ENCODE peak calls at places on chromosomes 2 and 18, in seven cellular contexts. One of them, this sample, is unnamed.

GRCh38 chr18:63553117-63553516 is 10.9 kb downstream of the SERPINB12 start:
- DNase-seq in upper lobe of right lung: no peak
- DNase-seq in dorsolateral prefrontal cortex: no peak
- DNase-seq in lower lobe of right lung: no peak
- DNase-seq in right lobe of liver: no peak
- DNase-seq in ovary: no peak
- DNase-seq in right atrium auricular region: no peak
- DNase-seq in this sample: peak; percentile 35

GRCh38 chr2:126656311-126657145 is 570 bp downstream of the GYPC start:
- DNase-seq in upper lobe of right lung: peak; percentile 74
- DNase-seq in dorsolateral prefrontal cortex: no peak
- DNase-seq in lower lobe of right lung: peak; percentile 70
- DNase-seq in right lobe of liver: no peak
- DNase-seq in ovary: peak; percentile 77
- DNase-seq in right atrium auricular region: no peak
- DNase-seq in this sample: peak; percentile 90

GRCh38 chr2:9753276-9753600 is 90.0 kb upstream of the TAF1B start:
- DNase-seq in upper lobe of right lung: peak; percentile 66
- DNase-seq in dorsolateral prefrontal cortex: no peak
- DNase-seq in lower lobe of right lung: no peak
- DNase-seq in right lobe of liver: no peak
- DNase-seq in ovary: no peak
- DNase-seq in right atrium auricular region: peak; percentile 86
- DNase-seq in this sample: no peak

GRCh38 chr18:50473896-50474295 is 86.0 kb upstream of the MAPK4 start:
- DNase-seq in upper lobe of right lung: no peak
- DNase-seq in dorsolateral prefrontal cortex: no peak
- DNase-seq in lower lobe of right lung: no peak
- DNase-seq in right lobe of liver: no peak
- DNase-seq in ovary: no peak
- DNase-seq in right atrium auricular region: no peak
- DNase-seq in this sample: no peak

GRCh38 chr2:185700883-185701282 is 37.7 kb upstream of the FSIP2 start:
- DNase-seq in upper lobe of right lung: no peak
- DNase-seq in dorsolateral prefrontal cortex: no peak
- DNase-seq in lower lobe of right lung: no peak
- DNase-seq in right lobe of liver: no peak
- DNase-seq in ovary: no peak
- DNase-seq in right atrium auricular region: no peak
- DNase-seq in this sample: no peak

GRCh38 chr2:95313296-95314265 is 16.4 kb downstream of the KCNIP3 start:
- DNase-seq in upper lobe of right lung: no peak
- DNase-seq in dorsolateral prefrontal cortex: no peak
- DNase-seq in lower lobe of right lung: no peak
- DNase-seq in right lobe of liver: no peak
- DNase-seq in ovary: no peak
- DNase-seq in right atrium auricular region: no peak
- DNase-seq in this sample: peak; percentile 44

GRCh38 chr2:128498589-128498988 is 179.9 kb upstream of the HS6ST1 start:
- DNase-seq in upper lobe of right lung: peak; percentile 19
- DNase-seq in dorsolateral prefrontal cortex: no peak
- DNase-seq in lower lobe of right lung: no peak
- DNase-seq in right lobe of liver: no peak
- DNase-seq in ovary: no peak
- DNase-seq in right atrium auricular region: no peak
- DNase-seq in this sample: no peak

GRCh38 chr2:203720011-203720410 is 13.6 kb downstream of the CD28 start:
- DNase-seq in upper lobe of right lung: no peak
- DNase-seq in dorsolateral prefrontal cortex: no peak
- DNase-seq in lower lobe of right lung: no peak
- DNase-seq in right lobe of liver: no peak
- DNase-seq in ovary: no peak
- DNase-seq in right atrium auricular region: no peak
- DNase-seq in this sample: no peak

GRCh38 chr2:41180392-41180791 is 728.5 kb upstream of the SLC8A1 start:
- DNase-seq in upper lobe of right lung: no peak
- DNase-seq in dorsolateral prefrontal cortex: no peak
- DNase-seq in lower lobe of right lung: no peak
- DNase-seq in right lobe of liver: no peak
- DNase-seq in ovary: no peak
- DNase-seq in right atrium auricular region: no peak
- DNase-seq in this sample: no peak

GRCh38 chr18:21051615-21052014 is 60.0 kb downstream of the ROCK1 start:
- DNase-seq in upper lobe of right lung: no peak
- DNase-seq in dorsolateral prefrontal cortex: no peak
- DNase-seq in lower lobe of right lung: no peak
- DNase-seq in right lobe of liver: no peak
- DNase-seq in ovary: no peak
- DNase-seq in right atrium auricular region: no peak
- DNase-seq in this sample: no peak

GRCh38 chr2:230920167-230920566 is 4.9 kb downstream of the GPR55 start:
- DNase-seq in upper lobe of right lung: no peak
- DNase-seq in dorsolateral prefrontal cortex: no peak
- DNase-seq in lower lobe of right lung: no peak
- DNase-seq in right lobe of liver: no peak
- DNase-seq in ovary: no peak
- DNase-seq in right atrium auricular region: no peak
- DNase-seq in this sample: no peak

GRCh38 chr2:81304154-81304830 is 999.7 kb upstream of the LRRTM1 start:
- DNase-seq in upper lobe of right lung: no peak
- DNase-seq in dorsolateral prefrontal cortex: no peak
- DNase-seq in lower lobe of right lung: no peak
- DNase-seq in right lobe of liver: no peak
- DNase-seq in ovary: no peak
- DNase-seq in right atrium auricular region: no peak
- DNase-seq in this sample: no peak

GRCh38 chr2:127660291-127660578 is 14.3 kb downstream of the GPR17 start:
- DNase-seq in upper lobe of right lung: peak; percentile 22
- DNase-seq in dorsolateral prefrontal cortex: no peak
- DNase-seq in lower lobe of right lung: peak; percentile 13
- DNase-seq in right lobe of liver: no peak
- DNase-seq in ovary: no peak
- DNase-seq in right atrium auricular region: no peak
- DNase-seq in this sample: no peak

GRCh38 chr2:191218292-191218898 is 26.8 kb upstream of the MYO1B start:
- DNase-seq in upper lobe of right lung: no peak
- DNase-seq in dorsolateral prefrontal cortex: peak; percentile 17
- DNase-seq in lower lobe of right lung: no peak
- DNase-seq in right lobe of liver: no peak
- DNase-seq in ovary: peak; percentile 28
- DNase-seq in right atrium auricular region: no peak
- DNase-seq in this sample: peak; percentile 41

GRCh38 chr2:237738255-237738654 is 60.3 kb upstream of the RBM44 start:
- DNase-seq in upper lobe of right lung: no peak
- DNase-seq in dorsolateral prefrontal cortex: no peak
- DNase-seq in lower lobe of right lung: no peak
- DNase-seq in right lobe of liver: no peak
- DNase-seq in ovary: no peak
- DNase-seq in right atrium auricular region: no peak
- DNase-seq in this sample: no peak

GRCh38 chr2:1024981-1025380 is 74.3 kb downstream of the SNTG2 start:
- DNase-seq in upper lobe of right lung: no peak
- DNase-seq in dorsolateral prefrontal cortex: no peak
- DNase-seq in lower lobe of right lung: no peak
- DNase-seq in right lobe of liver: no peak
- DNase-seq in ovary: no peak
- DNase-seq in right atrium auricular region: no peak
- DNase-seq in this sample: no peak

GRCh38 chr18:58496937-58497336 is 132.0 kb downstream of the ALPK2 start:
- DNase-seq in upper lobe of right lung: peak; percentile 40
- DNase-seq in dorsolateral prefrontal cortex: no peak
- DNase-seq in lower lobe of right lung: no peak
- DNase-seq in right lobe of liver: no peak
- DNase-seq in ovary: no peak
- DNase-seq in right atrium auricular region: no peak
- DNase-seq in this sample: no peak

GRCh38 chr2:187580462-187581124 is 26.4 kb upstream of the TFPI start:
- DNase-seq in upper lobe of right lung: no peak
- DNase-seq in dorsolateral prefrontal cortex: no peak
- DNase-seq in lower lobe of right lung: no peak
- DNase-seq in right lobe of liver: no peak
- DNase-seq in ovary: no peak
- DNase-seq in right atrium auricular region: no peak
- DNase-seq in this sample: no peak

GRCh38 chr2:241000831-241001321 is 2.5 kb downstream of the SNED1 start:
- DNase-seq in upper lobe of right lung: peak; percentile 75
- DNase-seq in dorsolateral prefrontal cortex: no peak
- DNase-seq in lower lobe of right lung: peak; percentile 70
- DNase-seq in right lobe of liver: no peak
- DNase-seq in ovary: no peak
- DNase-seq in right atrium auricular region: peak; percentile 53
- DNase-seq in this sample: no peak

GRCh38 chr2:72150961-72151356 is 3.3 kb upstream of the CYP26B1 start:
- DNase-seq in upper lobe of right lung: no peak
- DNase-seq in dorsolateral prefrontal cortex: no peak
- DNase-seq in lower lobe of right lung: no peak
- DNase-seq in right lobe of liver: no peak
- DNase-seq in ovary: peak; percentile 10
- DNase-seq in right atrium auricular region: peak; percentile 36
- DNase-seq in this sample: no peak
- TF ChIP-seq CTCF in upper lobe of right lung: no peak
- TF ChIP-seq CTCF in dorsolateral prefrontal cortex: no peak
- TF ChIP-seq CTCF in lower lobe of right lung: no peak
- TF ChIP-seq CTCF in right lobe of liver: no peak
- TF ChIP-seq CTCF in ovary: no peak
- TF ChIP-seq CTCF in right atrium auricular region: no peak
- TF ChIP-seq CTCF in this sample: no peak

GRCh38 chr2:109242654-109243331 is 113.8 kb downstream of the SH3RF3 start:
- DNase-seq in upper lobe of right lung: peak; percentile 62
- DNase-seq in dorsolateral prefrontal cortex: no peak
- DNase-seq in lower lobe of right lung: no peak
- DNase-seq in right lobe of liver: no peak
- DNase-seq in ovary: no peak
- DNase-seq in right atrium auricular region: peak; percentile 85
- DNase-seq in this sample: no peak
- H3K27ac ChIP-seq in upper lobe of right lung: peak overlapping the region; percentile 85
- H3K27ac ChIP-seq in dorsolateral prefrontal cortex: peak overlapping the region; percentile 67
- H3K27ac ChIP-seq in lower lobe of right lung: peak overlapping the region; percentile 86
- H3K27ac ChIP-seq in right lobe of liver: no peak overlapping the region
- H3K27ac ChIP-seq in ovary: peak overlapping the region; percentile 51
- H3K27ac ChIP-seq in right atrium auricular region: peak overlapping the region; percentile 92
- H3K27ac ChIP-seq in this sample: peak overlapping the region; percentile 87

DNA sequence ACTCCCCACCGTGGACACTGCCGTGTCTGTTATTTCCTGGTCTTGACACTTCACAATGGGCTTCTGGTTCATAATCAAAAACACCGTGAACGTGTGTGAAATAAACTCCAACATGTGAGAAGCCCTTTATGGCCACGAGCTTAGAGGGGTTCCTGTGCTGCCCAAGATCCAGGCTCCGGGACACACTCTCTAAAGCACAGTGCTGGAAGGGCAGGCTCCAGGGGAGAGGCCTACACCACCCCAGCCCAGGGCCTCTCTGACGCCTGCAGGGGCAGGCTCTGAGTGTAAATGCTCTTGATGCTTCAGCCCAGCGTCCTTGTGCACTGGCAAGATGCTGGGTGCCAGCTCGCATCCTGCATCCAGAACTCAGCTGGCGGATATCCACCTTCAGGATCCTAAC is 13.7 kb downstream of the CHST10 start:
- DNase-seq in upper lobe of right lung: no peak
- DNase-seq in dorsolateral prefrontal cortex: no peak
- DNase-seq in lower lobe of right lung: no peak
- DNase-seq in right lobe of liver: no peak
- DNase-seq in ovary: no peak
- DNase-seq in right atrium auricular region: no peak
- DNase-seq in this sample: no peak
- H3K4me3 ChIP-seq in upper lobe of right lung: no peak overlapping the region
- H3K4me3 ChIP-seq in dorsolateral prefrontal cortex: no peak overlapping the region
- H3K4me3 ChIP-seq in lower lobe of right lung: no peak overlapping the region
- H3K4me3 ChIP-seq in right lobe of liver: no peak overlapping the region
- H3K4me3 ChIP-seq in ovary: no peak overlapping the region
- H3K4me3 ChIP-seq in right atrium auricular region: no peak overlapping the region
- H3K4me3 ChIP-seq in this sample: no peak overlapping the region

GRCh38 chr2:169452080-169452479 is 27.2 kb upstream of the BBS5 start:
- DNase-seq in upper lobe of right lung: no peak
- DNase-seq in dorsolateral prefrontal cortex: no peak
- DNase-seq in lower lobe of right lung: no peak
- DNase-seq in right lobe of liver: no peak
- DNase-seq in ovary: no peak
- DNase-seq in right atrium auricular region: no peak
- DNase-seq in this sample: no peak
- TF ChIP-seq CTCF in upper lobe of right lung: peak; percentile 50
- TF ChIP-seq CTCF in dorsolateral prefrontal cortex: peak; percentile 40
- TF ChIP-seq CTCF in lower lobe of right lung: peak; percentile 48
- TF ChIP-seq CTCF in right lobe of liver: peak; percentile 57
- TF ChIP-seq CTCF in ovary: no peak
- TF ChIP-seq CTCF in right atrium auricular region: no peak
- TF ChIP-seq CTCF in this sample: peak; percentile 42

This sample was measured in left lung.